ENCODE peak calls at places on chromosomes 2 and 18, in six cellular contexts. One of them, this sample, is unnamed.
A peak's percentile ranks its signal among the peaks of the same experiment; 100 is the strongest.

GRCh38 chr2:63698825-63699548 is 110.2 kb downstream of the MDH1 start:
- DNase-seq in GM12878: no peak
- DNase-seq in H1: peak; percentile 53
- DNase-seq in K562: no peak
- DNase-seq in HepG2: peak; percentile 72
- DNase-seq in SK-N-SH: peak; percentile 42
- DNase-seq in this sample: peak; percentile 93

GRCh38 chr2:241692448-241692847 is 5.8 kb upstream of the DTYMK start:
- DNase-seq in GM12878: no peak
- DNase-seq in H1: no peak
- DNase-seq in K562: no peak
- DNase-seq in HepG2: no peak
- DNase-seq in SK-N-SH: no peak
- DNase-seq in this sample: no peak

GRCh38 chr2:74556159-74556558 is 1.6 kb downstream of the DOK1 start:
- DNase-seq in GM12878: no peak
- DNase-seq in H1: no peak
- DNase-seq in K562: no peak
- DNase-seq in HepG2: no peak
- DNase-seq in SK-N-SH: no peak
- DNase-seq in this sample: no peak

GRCh38 chr2:230706053-230706498 is 6.6 kb upstream of the CAB39 start:
- DNase-seq in GM12878: no peak
- DNase-seq in H1: no peak
- DNase-seq in K562: no peak
- DNase-seq in HepG2: peak; percentile 89
- DNase-seq in SK-N-SH: no peak
- DNase-seq in this sample: peak; percentile 56

GRCh38 chr2:193751299-193751698 is 1556.6 kb upstream of the TMEFF2 start:
- DNase-seq in GM12878: no peak
- DNase-seq in H1: no peak
- DNase-seq in K562: no peak
- DNase-seq in HepG2: no peak
- DNase-seq in SK-N-SH: no peak
- DNase-seq in this sample: no peak

GRCh38 chr2:200765995-200766660 is 45.6 kb upstream of the BZW1 start:
- DNase-seq in GM12878: no peak
- DNase-seq in H1: no peak
- DNase-seq in K562: no peak
- DNase-seq in HepG2: no peak
- DNase-seq in SK-N-SH: no peak
- DNase-seq in this sample: peak; percentile 40

GRCh38 chr2:143110759-143111428 is 18.3 kb upstream of the ARHGAP15 start:
- DNase-seq in GM12878: peak; percentile 62
- DNase-seq in H1: peak; percentile 66
- DNase-seq in K562: peak; percentile 37
- DNase-seq in HepG2: peak; percentile 68
- DNase-seq in SK-N-SH: peak; percentile 38
- DNase-seq in this sample: peak; percentile 13

GRCh38 chr2:31483246-31483645 is 68.7 kb upstream of the XDH start:
- DNase-seq in GM12878: no peak
- DNase-seq in H1: no peak
- DNase-seq in K562: no peak
- DNase-seq in HepG2: no peak
- DNase-seq in SK-N-SH: no peak
- DNase-seq in this sample: no peak

GRCh38 chr2:86233464-86233863 is 34.2 kb downstream of the MRPL35 start:
- DNase-seq in GM12878: no peak
- DNase-seq in H1: no peak
- DNase-seq in K562: no peak
- DNase-seq in HepG2: no peak
- DNase-seq in SK-N-SH: no peak
- DNase-seq in this sample: no peak

GRCh38 chr18:69996417-69996816 is 48.7 kb upstream of the CD226 start:
- DNase-seq in GM12878: no peak
- DNase-seq in H1: no peak
- DNase-seq in K562: no peak
- DNase-seq in HepG2: no peak
- DNase-seq in SK-N-SH: no peak
- DNase-seq in this sample: no peak

GRCh38 chr2:171712051-171712450 is 24.8 kb downstream of the DYNC1I2 start:
- DNase-seq in GM12878: no peak
- DNase-seq in H1: no peak
- DNase-seq in K562: no peak
- DNase-seq in HepG2: no peak
- DNase-seq in SK-N-SH: no peak
- DNase-seq in this sample: no peak

GRCh38 chr2:217223222-217223930 is 363.5 kb upstream of the TNP1 start:
- DNase-seq in GM12878: peak; percentile 93
- DNase-seq in H1: no peak
- DNase-seq in K562: no peak
- DNase-seq in HepG2: no peak
- DNase-seq in SK-N-SH: no peak
- DNase-seq in this sample: peak; percentile 52

GRCh38 chr2:188576006-188576405 is 284.3 kb downstream of the GULP1 start:
- DNase-seq in GM12878: no peak
- DNase-seq in H1: no peak
- DNase-seq in K562: no peak
- DNase-seq in HepG2: no peak
- DNase-seq in SK-N-SH: no peak
- DNase-seq in this sample: no peak

GRCh38 chr2:234249006-234249405 is 198.5 kb downstream of the SPP2 start:
- DNase-seq in GM12878: no peak
- DNase-seq in H1: no peak
- DNase-seq in K562: no peak
- DNase-seq in HepG2: no peak
- DNase-seq in SK-N-SH: no peak
- DNase-seq in this sample: peak; percentile 34
- TF ChIP-seq MAX in GM12878: no peak
- TF ChIP-seq MAX in H1: no peak
- TF ChIP-seq MAX in K562: no peak
- TF ChIP-seq MAX in HepG2: no peak
- TF ChIP-seq MAX in SK-N-SH: no peak
- TF ChIP-seq MAX in this sample: no peak

GRCh38 chr2:120552079-120552478 is 183.6 kb upstream of the GLI2 start:
- DNase-seq in GM12878: no peak
- DNase-seq in H1: no peak
- DNase-seq in K562: no peak
- DNase-seq in HepG2: no peak
- DNase-seq in SK-N-SH: no peak
- DNase-seq in this sample: no peak

GRCh38 chr2:120549841-120550240 is 185.8 kb upstream of the GLI2 start:
- DNase-seq in GM12878: no peak
- DNase-seq in H1: no peak
- DNase-seq in K562: no peak
- DNase-seq in HepG2: no peak
- DNase-seq in SK-N-SH: no peak
- DNase-seq in this sample: no peak

GRCh38 chr2:120551540-120551939 is 184.1 kb upstream of the GLI2 start:
- DNase-seq in GM12878: no peak
- DNase-seq in H1: no peak
- DNase-seq in K562: no peak
- DNase-seq in HepG2: no peak
- DNase-seq in SK-N-SH: no peak
- DNase-seq in this sample: no peak

GRCh38 chr2:120550274-120550673 is 185.4 kb upstream of the GLI2 start:
- DNase-seq in GM12878: no peak
- DNase-seq in H1: no peak
- DNase-seq in K562: no peak
- DNase-seq in HepG2: no peak
- DNase-seq in SK-N-SH: no peak
- DNase-seq in this sample: no peak

DNA sequence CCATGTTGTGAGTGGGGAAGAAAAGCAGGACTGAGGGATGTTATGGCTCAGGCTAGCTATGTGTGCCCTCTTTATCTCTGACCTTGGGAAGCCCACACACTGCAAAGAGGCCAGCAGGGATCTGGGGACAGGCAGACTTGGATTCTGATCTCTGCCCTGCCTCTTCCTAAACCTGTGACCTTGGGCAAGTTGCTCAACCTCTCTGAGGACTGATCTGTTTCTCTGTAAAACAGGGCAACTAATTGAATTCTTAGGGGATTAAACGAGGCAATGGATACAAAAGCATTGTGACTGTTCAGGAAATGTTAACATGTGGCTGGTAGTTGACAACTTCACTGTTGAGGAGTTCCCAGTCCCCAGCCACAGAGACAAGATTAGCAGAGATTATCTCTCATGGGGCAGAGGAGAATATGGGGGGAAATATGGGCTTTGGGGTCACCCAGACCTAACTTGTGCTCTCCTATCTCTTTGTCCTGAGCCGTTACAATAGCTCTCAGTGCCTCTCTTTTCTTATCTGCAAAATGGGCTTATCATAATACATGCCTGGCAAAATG is 184.7 kb upstream of the GLI2 start:
- DNase-seq in GM12878: no peak
- DNase-seq in H1: no peak
- DNase-seq in K562: no peak
- DNase-seq in HepG2: peak; percentile 95
- DNase-seq in SK-N-SH: no peak
- DNase-seq in this sample: no peak
- TF ChIP-seq RFX5 in GM12878: no peak
- TF ChIP-seq RFX5 in H1: no peak
- TF ChIP-seq RFX5 in K562: no peak
- TF ChIP-seq RFX5 in HepG2: no peak
- TF ChIP-seq RFX5 in SK-N-SH: no peak
- TF ChIP-seq RFX5 in this sample: no peak

DNA sequence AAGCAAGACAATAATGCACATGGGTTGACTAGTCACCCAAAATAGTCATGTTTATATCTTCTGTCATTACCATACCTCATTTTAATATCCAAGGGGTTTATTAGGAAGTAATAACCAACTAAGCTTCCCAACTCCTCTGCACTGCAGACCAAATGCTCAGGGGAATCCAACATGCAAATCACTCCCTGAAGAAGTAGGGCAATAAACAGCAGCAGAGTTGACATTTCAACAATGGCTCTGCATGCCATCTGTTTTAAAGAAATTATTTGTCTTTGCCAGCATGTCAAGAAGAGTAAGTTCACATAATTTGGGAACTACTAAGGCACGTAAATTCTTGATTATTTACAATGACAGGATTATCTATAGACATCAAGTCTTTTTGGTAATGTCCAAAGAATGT is 84.4 kb upstream of the LYPD1 start:
- DNase-seq in GM12878: no peak
- DNase-seq in H1: no peak
- DNase-seq in K562: no peak
- DNase-seq in HepG2: no peak
- DNase-seq in SK-N-SH: no peak
- DNase-seq in this sample: no peak
- TF ChIP-seq MAX in GM12878: no peak
- TF ChIP-seq MAX in H1: no peak
- TF ChIP-seq MAX in K562: no peak
- TF ChIP-seq MAX in HepG2: no peak
- TF ChIP-seq MAX in SK-N-SH: no peak
- TF ChIP-seq MAX in this sample: no peak

DNA sequence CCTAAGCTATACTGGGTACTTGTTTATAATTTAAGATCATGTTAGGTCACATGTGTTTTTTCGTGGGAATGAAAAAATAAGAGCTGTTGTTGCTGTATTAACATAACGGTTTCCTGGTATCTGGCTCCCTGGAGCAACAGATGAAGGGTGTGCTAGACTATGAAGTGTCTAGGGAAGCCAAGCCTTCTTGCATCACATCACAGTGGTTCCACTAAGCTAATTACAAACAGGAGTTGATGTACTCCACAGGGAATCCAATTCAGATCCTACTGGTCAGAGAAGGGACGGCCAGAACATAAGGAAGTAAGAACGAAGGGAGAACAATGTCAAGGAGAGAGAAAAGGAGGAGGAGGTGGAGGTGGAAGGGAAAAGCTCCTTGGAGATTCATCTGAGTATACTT is 193.0 kb upstream of the CYP26B1 start:
- DNase-seq in GM12878: no peak
- DNase-seq in H1: no peak
- DNase-seq in K562: no peak
- DNase-seq in HepG2: no peak
- DNase-seq in SK-N-SH: no peak
- DNase-seq in this sample: no peak
- TF ChIP-seq RFX5 in GM12878: no peak
- TF ChIP-seq RFX5 in H1: no peak
- TF ChIP-seq RFX5 in K562: no peak
- TF ChIP-seq RFX5 in HepG2: no peak
- TF ChIP-seq RFX5 in SK-N-SH: no peak
- TF ChIP-seq RFX5 in this sample: no peak

This sample was measured in A549.